ENCODE peak calls at places on chromosome 7, in four cellular contexts. C is ELF-1, S is GM06990, B is pons. F is an unnamed sample.

GRCh38 chr7:87567052-87567451 is 33.6 kb downstream of the ABCB1 start:
- DNase-seq in B (no peak), S (no peak), C (no peak), F (no peak)

GRCh38 chr7:18305866-18306265 is 189.7 kb upstream of the HDAC9 start:
- DNase-seq in B (no peak), C (no peak), S (no peak), F (no peak)

GRCh38 chr7:151393031-151393977 is 16.5 kb downstream of the WDR86 start:
- DNase-seq in C (no peak), B (no peak), S (no peak), F (no peak)

GRCh38 chr7:42960762-42961161 is 28.6 kb downstream of the MRPL32 start:
- DNase-seq in B (no peak), C (no peak), S (peak), F (no peak)

GRCh38 chr7:49773939-49774458 is 561 bp downstream of the VWC2 start:
- DNase-seq in C (no peak), B (no peak), S (no peak), F (peak)

GRCh38 chr7:22255342-22255741 is 101.6 kb downstream of the RAPGEF5 start:
- DNase-seq in S (no peak), C (no peak), B (no peak), F (no peak)

GRCh38 chr7:43314379-43315158 is 202.1 kb downstream of the HECW1 start:
- DNase-seq in C (no peak), S (peak), B (no peak), F (no peak)

GRCh38 chr7:50687575-50688261 is 95.0 kb downstream of the GRB10 start:
- DNase-seq in C (no peak), B (no peak), S (no peak), F (peak)

GRCh38 chr7:41047789-41048191 is 655.1 kb downstream of the INHBA start:
- DNase-seq in C (no peak), S (no peak), B (no peak), F (no peak)

GRCh38 chr7:44396931-44397525 is 71.6 kb upstream of the CAMK2B start:
- DNase-seq in B (peak), C (no peak), S (no peak), F (no peak)

GRCh38 chr7:38822556-38822955 is 86.4 kb downstream of the VPS41 start:
- DNase-seq in B (no peak), S (no peak), C (no peak), F (no peak)

GRCh38 chr7:89771003-89771636 is 383.1 kb upstream of the STEAP1 start:
- DNase-seq in B (no peak), C (no peak), S (no peak), F (no peak)

GRCh38 chr7:111030358-111030735 is 60.6 kb upstream of the LRRN3 start:
- DNase-seq in B (no peak), C (no peak), S (no peak), F (no peak)

GRCh38 chr7:158309844-158310763 is 277.5 kb downstream of the PTPRN2 start:
- DNase-seq in B (no peak), S (no peak), C (no peak), F (no peak)

GRCh38 chr7:30521532-30521931 is 16.9 kb upstream of the GGCT start:
- DNase-seq in S (no peak), B (no peak), C (no peak), F (no peak)

GRCh38 chr7:237385-237784 is 45.0 kb downstream of the FAM20C start:
- DNase-seq in S (no peak), B (no peak), C (no peak), F (no peak)

F was measured in cerebellar cortex.